ENCODE peak calls at places on chromosomes 12 and 14, in ten cellular contexts. Q is fibroblast of lung, N is heart left ventricle, X is PC-9, M is heart right ventricle, W is neural progenitor cell, H is ovary, L is uterus, J is H1, Z is OCI-LY7. T is an unnamed sample. For H3K36me3, the result is how much of the 10 kb centered on the place peaks cover.

GRCh38 chr14:76768671-76769500 is 7.6 kb downstream of the VASH1 start:
- DNase-seq in X (no peak), N (no peak), M (no peak), Q (no peak), L (no peak), W (no peak), J (peak), Z (no peak), H (no peak), T (no peak)

GRCh38 chr12:8549381-8549780 is 8.7 kb upstream of the CLEC4E start:
- DNase-seq in Z (no peak), L (no peak), M (no peak), N (no peak), H (no peak), J (no peak), X (no peak), W (no peak), Q (peak), T (no peak)

GRCh38 chr14:51957950-51958349 is 31.4 kb upstream of the RTRAF start:
- DNase-seq in M (no peak), N (no peak), J (no peak), H (no peak), W (no peak), Q (peak), L (no peak), X (no peak), Z (no peak), T (no peak)

GRCh38 chr12:20631711-20632110 is 63.4 kb upstream of the SLCO1C1 start:
- DNase-seq in J (no peak), L (no peak), H (no peak), W (no peak), Q (peak), X (no peak), N (no peak), Z (no peak), M (no peak), T (no peak)

GRCh38 chr12:17215754-17216153 is 609.8 kb upstream of the LMO3 start:
- DNase-seq in J (no peak), W (peak), L (no peak), Z (no peak), X (no peak), H (no peak), M (no peak), Q (no peak), N (no peak), T (no peak)

GRCh38 chr14:67704484-67705089 is 2.9 kb downstream of the RDH12 start:
- DNase-seq in M (no peak), H (no peak), L (no peak), J (no peak), N (no peak), X (peak), Z (peak), Q (peak), W (peak), T (no peak)

GRCh38 chr12:12007001-12007712 is 63.6 kb upstream of the BCL2L14 start:
- DNase-seq in H (no peak), L (no peak), W (no peak), X (no peak), J (no peak), Q (peak), N (no peak), M (no peak), Z (no peak), T (no peak)

GRCh38 chr14:51581017-51581881 is 70.5 kb upstream of the FRMD6 start:
- DNase-seq in X (no peak), L (no peak), H (no peak), N (no peak), Q (peak), Z (no peak), M (no peak), J (no peak), W (no peak), T (no peak)

GRCh38 chr14:95157987-95158712 is 821 bp upstream of the DICER1 start:
- DNase-seq in N (no peak), M (no peak), H (no peak), J (no peak), W (no peak), Z (peak), L (no peak), X (no peak), Q (no peak), T (peak)

GRCh38 chr14:98498019-98498885 is 773.7 kb downstream of the BCL11B start:
- DNase-seq in J (no peak), W (no peak), M (no peak), N (no peak), L (no peak), Q (no peak), H (no peak), Z (no peak), X (no peak), T (no peak)

GRCh38 chr12:12201274-12201758 is 65.5 kb downstream of the LRP6 start:
- DNase-seq in X (no peak), W (no peak), N (peak), M (no peak), H (no peak), Q (peak), J (no peak), Z (no peak), L (no peak), T (no peak)

GRCh38 chr12:45503887-45504286 is 225.6 kb upstream of the ARID2 start:
- DNase-seq in X (no peak), J (no peak), Z (no peak), L (no peak), W (no peak), N (no peak), Q (peak), H (no peak), M (no peak), T (no peak)

GRCh38 chr14:87139299-87139698 is 853.7 kb downstream of the GALC start:
- DNase-seq in N (no peak), X (no peak), H (no peak), Z (no peak), L (no peak), W (no peak), J (no peak), M (no peak), Q (peak), T (no peak)

GRCh38 chr12:7989827-7990491 is 42.6 kb upstream of the FOXJ2 start:
- DNase-seq in W (no peak), Q (no peak), X (peak), N (peak), J (no peak), L (no peak), M (no peak), H (no peak), Z (no peak), T (no peak)

GRCh38 chr14:92458136-92458958 is 55.2 kb upstream of the RIN3 start:
- DNase-seq in L (no peak), H (no peak), N (no peak), J (no peak), X (no peak), W (no peak), Z (no peak), Q (no peak), M (no peak), T (no peak)

GRCh38 chr14:38693423-38693822 is 409.6 kb downstream of the SEC23A start:
- DNase-seq in L (no peak), N (no peak), J (no peak), W (no peak), Z (no peak), Q (no peak), M (no peak), X (no peak), H (no peak), T (no peak)
- TF ChIP-seq CTCF in L (no peak), N (no peak), J (no peak), W (peak), Z (peak), Q (no peak), M (no peak), X (no peak), H (no peak), T (no peak)

GRCh38 chr14:72948481-72949138 is 22.3 kb downstream of the DCAF4 start:
- DNase-seq in N (peak), L (peak), M (peak), X (peak), J (peak), W (peak), Q (peak), Z (peak), H (peak), T (peak)
- H3K36me3 ChIP-seq in N (under half), L (under half), M (under half), X (under half), J (under half), W (under half), Q (under half), Z (half or more), H (under half), T (under half)

GRCh38 chr12:109910969-109911348 is 10.9 kb downstream of the TCHP start:
- DNase-seq in L (no peak), X (no peak), W (peak), Z (peak), N (no peak), M (no peak), H (no peak), J (peak), Q (peak), T (no peak)
- TF ChIP-seq CTCF in L (no peak), X (peak), W (peak), Z (peak), N (no peak), M (no peak), H (no peak), J (peak), Q (peak), T (no peak)

GRCh38 chr12:108850854-108851573 is 6.4 kb downstream of the SSH1 start:
- DNase-seq in L (peak), H (no peak), X (no peak), Z (peak), J (no peak), W (no peak), M (peak), Q (peak), N (peak), T (peak)

GRCh38 chr12:108846320-108846719 is 11.1 kb downstream of the SSH1 start:
- DNase-seq in Q (no peak), H (no peak), X (no peak), J (no peak), N (peak), M (peak), Z (no peak), W (no peak), L (no peak), T (peak)

GRCh38 chr12:108849653-108850052 is 7.7 kb downstream of the SSH1 start:
- DNase-seq in H (no peak), N (no peak), Z (no peak), X (no peak), L (no peak), W (no peak), Q (no peak), M (peak), J (no peak), T (peak)

GRCh38 chr12:108845696-108846095 is 11.7 kb downstream of the SSH1 start:
- DNase-seq in Q (no peak), W (no peak), X (no peak), Z (no peak), N (no peak), M (no peak), J (no peak), L (no peak), H (no peak), T (no peak)

GRCh38 chr12:108847705-108848104 is 9.7 kb downstream of the SSH1 start:
- DNase-seq in J (no peak), H (no peak), Q (no peak), N (no peak), Z (no peak), M (no peak), X (no peak), W (no peak), L (no peak), T (no peak)
- H3K36me3 ChIP-seq in J (under half), H (under half), Q (under half), N (half or more), Z (under half), M (under half), X (under half), W (under half), L (under half), T (under half)

GRCh38 chr14:102949801-102950451 is 27.5 kb downstream of the AMN start:
- DNase-seq in Q (peak), Z (no peak), X (no peak), M (peak), H (no peak), N (peak), J (no peak), L (no peak), W (no peak), T (no peak)
- TF ChIP-seq CTCF in Q (no peak), Z (no peak), X (no peak), M (no peak), H (no peak), N (no peak), J (no peak), L (no peak), W (no peak), T (no peak)

DNA sequence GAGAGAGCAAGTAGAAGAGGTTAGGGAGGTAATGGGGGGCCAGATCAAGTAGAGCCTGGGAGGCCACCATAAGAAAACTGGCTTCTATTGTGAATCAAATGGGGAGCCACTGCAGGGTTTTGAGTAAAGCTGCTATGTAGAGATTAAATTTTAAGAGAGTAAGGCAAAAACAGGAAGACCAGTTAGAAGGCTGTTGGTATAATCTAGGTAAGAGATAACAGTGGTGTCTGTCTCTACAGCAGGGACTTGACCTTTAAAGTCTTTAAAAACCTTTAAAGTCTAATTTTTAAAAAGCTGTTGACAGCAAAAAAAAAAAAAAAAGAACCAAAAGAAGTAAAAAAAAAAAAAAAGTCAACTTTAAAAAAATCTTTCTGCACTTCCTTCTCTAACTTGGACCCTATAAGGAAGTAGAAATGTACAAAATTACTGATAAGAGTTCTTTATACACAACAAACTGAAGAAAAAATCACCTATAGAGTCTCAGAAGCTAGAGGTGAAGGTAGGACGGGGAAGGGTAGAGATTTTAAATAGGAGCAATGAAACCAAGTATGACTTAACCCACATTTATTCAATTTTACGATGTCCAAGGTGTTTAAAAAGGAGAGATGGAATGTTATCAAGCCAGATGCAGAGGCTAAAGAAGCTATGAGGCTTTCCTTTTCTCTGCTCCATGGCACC is 26.1 kb downstream of the SGPP1 start:
- DNase-seq in M (no peak), N (no peak), Q (no peak), X (no peak), Z (no peak), W (no peak), J (no peak), H (no peak), L (no peak), T (no peak)
- H3K36me3 ChIP-seq in M (under half), N (under half), Q (under half), X (under half), Z (under half), W (under half), J (under half), H (under half), L (under half), T (under half)

DNA sequence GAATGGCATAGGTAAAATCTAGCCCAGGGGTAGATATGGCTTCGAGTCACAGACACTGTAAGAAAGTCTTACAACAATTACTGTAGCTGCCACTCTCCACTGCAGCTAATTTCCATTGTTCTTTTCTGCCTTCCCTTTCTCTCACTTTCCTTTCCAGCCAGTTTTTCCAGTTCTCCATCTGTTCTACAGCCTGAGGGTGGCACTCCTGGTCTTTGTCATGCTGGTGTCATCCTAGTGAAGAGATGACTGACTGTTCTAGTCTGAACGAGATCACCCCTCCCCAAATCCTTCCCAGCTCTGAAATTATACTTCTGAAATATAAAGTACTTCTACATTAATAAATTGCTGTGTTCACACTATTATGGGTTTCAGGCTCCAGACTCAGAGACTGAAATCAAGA is 74.2 kb upstream of the CSRP2 start:
- DNase-seq in Z (no peak), J (no peak), Q (no peak), X (peak), M (no peak), N (no peak), L (no peak), W (peak), H (no peak), T (no peak)
- TF ChIP-seq CTCF in Z (peak), J (no peak), Q (no peak), X (no peak), M (no peak), N (no peak), L (no peak), W (peak), H (no peak), T (no peak)

GRCh38 chr12:132052191-132052932 is 91.8 kb downstream of the DDX51 start:
- DNase-seq in N (no peak), M (no peak), H (no peak), L (no peak), Q (no peak), J (no peak), W (no peak), X (no peak), Z (no peak), T (no peak)
- H3K36me3 ChIP-seq in N (half or more), M (under half), H (under half), L (under half), Q (under half), J (half or more), W (under half), X (under half), Z (half or more), T (under half)

T was measured in psoas muscle.